ENCODE peak calls at places on chromosomes 12 and 14, in four cellular contexts. One of them, this sample, is unnamed. For H3K4me1, the result is how much of the 10 kb centered on the place peaks cover.

GRCh38 chr12:49244161-49244560 is 20.7 kb upstream of the TUBA1C start:
- DNase-seq in HepG2: no peak
- DNase-seq in GM12878: no peak
- DNase-seq in SK-N-SH: no peak
- DNase-seq in this sample: no peak

GRCh38 chr14:93171366-93171765 is 13.3 kb downstream of the MOAP1 start:
- DNase-seq in GM12878: no peak
- DNase-seq in SK-N-SH: no peak
- DNase-seq in HepG2: no peak
- DNase-seq in this sample: no peak

GRCh38 chr12:39605501-39605900 is 14.1 kb downstream of the ABCD2 start:
- DNase-seq in HepG2: no peak
- DNase-seq in GM12878: no peak
- DNase-seq in SK-N-SH: no peak
- DNase-seq in this sample: no peak

GRCh38 chr14:76958975-76959710 is 69.4 kb downstream of the IRF2BPL start:
- DNase-seq in SK-N-SH: peak
- DNase-seq in HepG2: peak
- DNase-seq in GM12878: peak
- DNase-seq in this sample: peak

GRCh38 chr12:62191747-62192485 is 68.3 kb upstream of the USP15 start:
- DNase-seq in GM12878: no peak
- DNase-seq in SK-N-SH: peak
- DNase-seq in HepG2: no peak
- DNase-seq in this sample: no peak

GRCh38 chr14:55129428-55130193 is 559 bp downstream of the LGALS3 start:
- DNase-seq in SK-N-SH: peak
- DNase-seq in GM12878: no peak
- DNase-seq in HepG2: peak
- DNase-seq in this sample: no peak

GRCh38 chr12:9776795-9777194 is 16.1 kb upstream of the CD69 start:
- DNase-seq in SK-N-SH: no peak
- DNase-seq in HepG2: no peak
- DNase-seq in GM12878: no peak
- DNase-seq in this sample: no peak

GRCh38 chr12:21354641-21355040 is 18.1 kb upstream of the IAPP start:
- DNase-seq in SK-N-SH: no peak
- DNase-seq in HepG2: no peak
- DNase-seq in GM12878: no peak
- DNase-seq in this sample: no peak

GRCh38 chr12:49462103-49462739 is 76.6 kb upstream of the KCNH3 start:
- DNase-seq in GM12878: no peak
- DNase-seq in SK-N-SH: no peak
- DNase-seq in HepG2: no peak
- DNase-seq in this sample: no peak

GRCh38 chr12:25689996-25690501 is 137.0 kb upstream of the LMNTD1 start:
- DNase-seq in GM12878: no peak
- DNase-seq in SK-N-SH: peak
- DNase-seq in HepG2: no peak
- DNase-seq in this sample: no peak

GRCh38 chr12:96193725-96194571 is at the start of gene ELK3:
- DNase-seq in SK-N-SH: peak
- DNase-seq in HepG2: peak
- DNase-seq in GM12878: no peak
- DNase-seq in this sample: peak

GRCh38 chr14:41154143-41154807 is 452.4 kb upstream of the LRFN5 start:
- DNase-seq in SK-N-SH: no peak
- DNase-seq in GM12878: no peak
- DNase-seq in HepG2: no peak
- DNase-seq in this sample: no peak

GRCh38 chr12:52834727-52835001 is 553 bp upstream of the KRT79 start:
- DNase-seq in SK-N-SH: no peak
- DNase-seq in GM12878: no peak
- DNase-seq in HepG2: no peak
- DNase-seq in this sample: no peak

GRCh38 chr12:107523760-107524558 is 161.6 kb upstream of the PWP1 start:
- DNase-seq in GM12878: no peak
- DNase-seq in SK-N-SH: no peak
- DNase-seq in HepG2: peak
- DNase-seq in this sample: no peak

GRCh38 chr14:51834218-51834617 is 26.2 kb upstream of the GNG2 start:
- DNase-seq in GM12878: no peak
- DNase-seq in SK-N-SH: no peak
- DNase-seq in HepG2: no peak
- DNase-seq in this sample: no peak

GRCh38 chr12:69655616-69656336 is 43.3 kb downstream of the BEST3 start:
- DNase-seq in HepG2: peak
- DNase-seq in SK-N-SH: no peak
- DNase-seq in GM12878: no peak
- DNase-seq in this sample: no peak

GRCh38 chr14:61696753-61697318 is 1.5 kb downstream of the HIF1A start:
- DNase-seq in GM12878: no peak
- DNase-seq in SK-N-SH: no peak
- DNase-seq in HepG2: no peak
- DNase-seq in this sample: no peak

GRCh38 chr12:2294651-2295475 is 242.1 kb downstream of the CACNA1C start:
- DNase-seq in SK-N-SH: no peak
- DNase-seq in HepG2: no peak
- DNase-seq in GM12878: no peak
- DNase-seq in this sample: no peak

GRCh38 chr12:111068281-111068680 is 147.9 kb upstream of the MYL2 start:
- DNase-seq in GM12878: no peak
- DNase-seq in HepG2: no peak
- DNase-seq in SK-N-SH: no peak
- DNase-seq in this sample: no peak

GRCh38 chr14:21987937-21988336 is 314.3 kb upstream of the OR4E1 start:
- DNase-seq in SK-N-SH: peak
- DNase-seq in GM12878: no peak
- DNase-seq in HepG2: peak
- DNase-seq in this sample: peak

GRCh38 chr12:49703647-49704137 is 3.5 kb downstream of the FMNL3 start:
- DNase-seq in GM12878: peak
- DNase-seq in SK-N-SH: no peak
- DNase-seq in HepG2: no peak
- DNase-seq in this sample: no peak

GRCh38 chr14:51823706-51824105 is 36.7 kb upstream of the GNG2 start:
- DNase-seq in HepG2: no peak
- DNase-seq in GM12878: no peak
- DNase-seq in SK-N-SH: no peak
- DNase-seq in this sample: no peak

GRCh38 chr12:68779280-68779679 is 28.7 kb upstream of the MDM2 start:
- DNase-seq in GM12878: no peak
- DNase-seq in HepG2: no peak
- DNase-seq in SK-N-SH: no peak
- DNase-seq in this sample: no peak

GRCh38 chr12:89893972-89894706 is 185.5 kb upstream of the ATP2B1 start:
- DNase-seq in HepG2: no peak
- DNase-seq in SK-N-SH: no peak
- DNase-seq in GM12878: no peak
- DNase-seq in this sample: no peak

GRCh38 chr14:54667764-54668163 is 100.8 kb downstream of the SAMD4A start:
- DNase-seq in GM12878: no peak
- DNase-seq in HepG2: no peak
- DNase-seq in SK-N-SH: no peak
- DNase-seq in this sample: no peak

GRCh38 chr12:112239881-112240280 is 114.5 kb downstream of the TRAFD1 start:
- DNase-seq in SK-N-SH: no peak
- DNase-seq in GM12878: no peak
- DNase-seq in HepG2: no peak
- DNase-seq in this sample: no peak
- TF ChIP-seq NFIC in SK-N-SH: no peak
- TF ChIP-seq NFIC in GM12878: no peak
- TF ChIP-seq NFIC in HepG2: no peak
- TF ChIP-seq NFIC in this sample: no peak

GRCh38 chr14:58282925-58283593 is 15.3 kb upstream of the ARID4A start:
- DNase-seq in GM12878: no peak
- DNase-seq in HepG2: no peak
- DNase-seq in SK-N-SH: no peak
- DNase-seq in this sample: no peak
- H3K4me1 ChIP-seq in GM12878: under half
- H3K4me1 ChIP-seq in HepG2: half or more
- H3K4me1 ChIP-seq in SK-N-SH: under half
- H3K4me1 ChIP-seq in this sample: under half

DNA sequence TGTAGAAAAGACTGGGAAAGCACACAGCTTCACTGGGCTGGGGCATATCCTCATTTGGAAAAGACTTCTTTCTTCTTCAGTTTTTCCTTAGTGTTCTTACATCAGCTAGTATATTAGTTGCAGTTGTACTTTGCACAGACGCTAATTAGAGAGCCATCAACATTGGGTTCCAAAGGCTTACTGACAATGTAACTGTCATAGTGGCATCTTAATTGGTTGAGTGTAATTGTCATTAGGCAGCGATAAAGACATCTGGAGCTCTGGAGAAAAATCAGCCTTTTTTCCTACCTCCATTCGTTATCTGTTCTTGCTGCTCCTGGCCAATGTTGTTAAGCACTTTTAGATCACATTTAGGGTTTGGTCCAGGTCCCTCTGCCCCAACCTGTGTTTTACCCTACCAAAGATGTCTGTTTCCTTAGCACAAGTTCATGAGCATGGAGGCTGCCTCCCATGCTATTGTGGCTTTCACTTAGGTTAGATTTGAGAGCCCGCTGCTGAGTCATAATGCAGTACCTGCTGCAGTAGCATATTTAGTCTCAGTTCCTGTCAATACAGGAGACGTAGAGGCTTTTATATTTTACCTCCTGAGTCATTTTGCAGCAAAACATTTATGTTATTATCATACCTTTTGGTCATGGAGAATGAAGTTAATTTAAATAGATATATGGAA is 49.2 kb downstream of the FBXW8 start:
- DNase-seq in GM12878: peak
- DNase-seq in SK-N-SH: peak
- DNase-seq in HepG2: no peak
- DNase-seq in this sample: no peak
- TF ChIP-seq NFIC in GM12878: peak
- TF ChIP-seq NFIC in SK-N-SH: no peak
- TF ChIP-seq NFIC in HepG2: no peak
- TF ChIP-seq NFIC in this sample: no peak

DNA sequence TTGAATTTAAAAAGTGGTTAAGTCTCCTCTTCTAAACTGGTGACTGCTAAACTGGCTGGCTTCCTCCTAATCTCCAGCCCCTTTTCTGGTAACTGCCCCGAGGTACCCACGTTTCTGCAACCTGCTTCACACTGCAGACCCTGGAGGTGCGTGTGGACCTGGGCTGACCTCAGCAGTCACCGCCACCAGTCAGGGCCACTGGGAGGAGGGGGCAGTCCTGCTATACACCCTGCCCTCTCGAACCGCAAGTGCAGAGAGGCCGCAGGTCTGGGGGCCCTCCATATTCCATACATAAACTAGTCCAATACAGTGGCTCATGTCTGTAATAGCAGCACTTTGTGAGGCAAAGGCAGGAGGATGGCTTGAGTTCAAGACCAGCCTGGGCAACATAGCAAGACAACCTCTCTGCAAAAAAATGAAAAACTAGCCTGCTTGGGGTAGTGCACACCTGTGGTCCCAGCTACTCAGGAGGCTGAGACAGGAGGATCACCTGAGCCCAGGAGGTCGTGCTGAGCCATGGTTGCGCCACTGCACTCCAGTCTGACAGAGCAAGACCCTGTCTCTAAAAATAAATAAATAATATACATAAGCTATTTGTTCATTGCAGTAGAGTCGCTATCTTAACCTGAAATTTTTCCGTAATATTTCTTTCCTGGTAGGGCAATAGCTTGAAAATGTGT is 25.6 kb downstream of the VPS37B start:
- DNase-seq in GM12878: no peak
- DNase-seq in SK-N-SH: no peak
- DNase-seq in HepG2: no peak
- DNase-seq in this sample: no peak
- H3K4me1 ChIP-seq in GM12878: under half
- H3K4me1 ChIP-seq in SK-N-SH: under half
- H3K4me1 ChIP-seq in HepG2: under half
- H3K4me1 ChIP-seq in this sample: under half

DNA sequence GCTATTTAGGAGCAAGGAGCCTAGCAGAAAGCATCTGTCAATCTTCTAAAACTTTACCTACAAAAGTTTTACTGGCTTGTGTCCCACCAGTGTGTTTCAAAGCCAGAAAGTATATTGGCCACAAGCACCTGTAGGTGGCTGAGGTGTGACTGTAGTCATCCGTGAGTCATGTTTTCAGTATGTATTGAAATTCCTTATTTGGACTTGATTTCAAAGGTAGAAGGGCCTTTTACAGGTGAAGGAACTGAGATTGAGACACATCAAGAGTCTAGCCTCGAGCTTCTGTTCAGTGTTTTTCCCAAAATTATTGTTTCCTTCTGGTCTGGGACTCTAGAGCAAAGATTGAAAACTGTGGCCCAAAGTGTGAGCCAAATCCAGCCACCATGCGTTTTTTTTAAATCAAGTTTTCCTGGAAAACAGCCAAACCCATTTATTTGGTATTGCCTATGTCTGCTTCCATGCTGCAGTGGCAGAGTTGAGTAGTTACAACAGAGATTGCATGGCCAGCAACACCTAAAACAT is 195.3 kb upstream of the BCL2L14 start:
- DNase-seq in SK-N-SH: no peak
- DNase-seq in GM12878: no peak
- DNase-seq in HepG2: no peak
- DNase-seq in this sample: no peak
- TF ChIP-seq NFIC in SK-N-SH: no peak
- TF ChIP-seq NFIC in GM12878: peak
- TF ChIP-seq NFIC in HepG2: no peak
- TF ChIP-seq NFIC in this sample: no peak

GRCh38 chr12:54721312-54721711 is 73.1 kb upstream of the DCD start:
- DNase-seq in SK-N-SH: no peak
- DNase-seq in HepG2: no peak
- DNase-seq in GM12878: no peak
- DNase-seq in this sample: no peak

GRCh38 chr12:54719691-54720090 is 71.5 kb upstream of the DCD start:
- DNase-seq in HepG2: no peak
- DNase-seq in GM12878: no peak
- DNase-seq in SK-N-SH: no peak
- DNase-seq in this sample: no peak

GRCh38 chr12:54711664-54712063 is 63.5 kb upstream of the DCD start:
- DNase-seq in HepG2: no peak
- DNase-seq in GM12878: no peak
- DNase-seq in SK-N-SH: no peak
- DNase-seq in this sample: no peak

GRCh38 chr12:54716284-54716683 is 68.1 kb upstream of the DCD start:
- DNase-seq in GM12878: no peak
- DNase-seq in HepG2: no peak
- DNase-seq in SK-N-SH: no peak
- DNase-seq in this sample: no peak
- H3K4me1 ChIP-seq in GM12878: under half
- H3K4me1 ChIP-seq in HepG2: under half
- H3K4me1 ChIP-seq in SK-N-SH: under half
- H3K4me1 ChIP-seq in this sample: under half

GRCh38 chr14:73754911-73755360 is 40.8 kb upstream of the PNMA1 start:
- DNase-seq in GM12878: no peak
- DNase-seq in SK-N-SH: peak
- DNase-seq in HepG2: no peak
- DNase-seq in this sample: no peak

GRCh38 chr14:73753887-73754880 is 40.0 kb upstream of the PNMA1 start:
- DNase-seq in GM12878: peak
- DNase-seq in HepG2: no peak
- DNase-seq in SK-N-SH: no peak
- DNase-seq in this sample: no peak

GRCh38 chr14:73753043-73753886 is 39.1 kb upstream of the PNMA1 start:
- DNase-seq in HepG2: peak
- DNase-seq in SK-N-SH: peak
- DNase-seq in GM12878: no peak
- DNase-seq in this sample: peak

GRCh38 chr14:73757381-73757780 is 43.2 kb upstream of the PNMA1 start:
- DNase-seq in GM12878: no peak
- DNase-seq in HepG2: no peak
- DNase-seq in SK-N-SH: no peak
- DNase-seq in this sample: no peak

GRCh38 chr14:73755434-73756014 is 41.3 kb upstream of the PNMA1 start:
- DNase-seq in SK-N-SH: no peak
- DNase-seq in GM12878: no peak
- DNase-seq in HepG2: no peak
- DNase-seq in this sample: peak
- TF ChIP-seq NFIC in SK-N-SH: no peak
- TF ChIP-seq NFIC in GM12878: no peak
- TF ChIP-seq NFIC in HepG2: no peak
- TF ChIP-seq NFIC in this sample: no peak